ENCODE peak calls at places on chromosomes 16 and 17, in nine cellular contexts. U is GM20000, S is prostate gland, B is OCI-LY7, J is ascending aorta, X is fibroblast of the aortic adventitia, M is AG09319, H is GM12878, Y is WTC11. P is an unnamed sample.

GRCh38 chr16:65069090-65069489 is 52.8 kb downstream of the CDH11 start:
- DNase-seq in Y (no peak), U (no peak), J (no peak), M (peak; percentile 51), X (peak; percentile 88), S (no peak), H (no peak), B (no peak), P (no peak)

GRCh38 chr17:63704836-63705235 is 4.9 kb upstream of the LIMD2 start:
- DNase-seq in J (no peak), Y (no peak), H (no peak), U (no peak), B (no peak), S (no peak), X (no peak), M (no peak), P (no peak)

GRCh38 chr16:79286646-79287423 is 313.7 kb downstream of the MAF start:
- DNase-seq in J (peak; percentile 19), M (no peak), X (no peak), Y (peak; percentile 41), U (peak; percentile 31), H (peak; percentile 49), B (peak; percentile 91), S (peak; percentile 17), P (no peak)

GRCh38 chr16:20385844-20386832 is 18.4 kb downstream of the PDILT start:
- DNase-seq in J (no peak), M (peak; percentile 3), H (no peak), Y (peak; percentile 87), X (peak; percentile 54), S (peak; percentile 51), B (peak; percentile 58), U (peak; percentile 57), P (no peak)

GRCh38 chr16:89598199-89598598 is 15.2 kb upstream of the DPEP1 start:
- DNase-seq in U (no peak), M (no peak), H (no peak), Y (no peak), J (no peak), B (no peak), X (peak; percentile 37), S (no peak), P (no peak)

GRCh38 chr16:57196753-57197152 is 10.6 kb downstream of the RSPRY1 start:
- DNase-seq in X (no peak), H (no peak), Y (no peak), B (no peak), J (no peak), M (no peak), U (no peak), S (no peak), P (no peak)

GRCh38 chr16:73176577-73177013 is 128.7 kb upstream of the ZFHX3 start:
- DNase-seq in U (no peak), H (no peak), M (peak; percentile 62), X (peak; percentile 95), S (no peak), Y (no peak), B (no peak), J (no peak), P (no peak)

GRCh38 chr17:33436321-33436720 is 143.2 kb upstream of the ASIC2 start:
- DNase-seq in Y (no peak), S (no peak), M (no peak), U (no peak), J (no peak), X (peak; percentile 2), B (no peak), H (no peak), P (no peak)

GRCh38 chr17:69223809-69224208 is 4.8 kb downstream of the ABCA10 start:
- DNase-seq in X (peak; percentile 69), H (peak; percentile 33), U (peak; percentile 18), B (peak; percentile 19), J (no peak), S (no peak), Y (no peak), M (peak; percentile 48), P (no peak)

GRCh38 chr17:39538875-39539274 is 68.8 kb downstream of the NEUROD2 start:
- DNase-seq in Y (no peak), J (no peak), U (no peak), B (no peak), S (no peak), H (no peak), X (peak; percentile 47), M (no peak), P (no peak)

GRCh38 chr16:68287276-68288251 is 23.2 kb downstream of the SLC7A6OS start:
- DNase-seq in U (no peak), X (peak; percentile 90), H (no peak), M (peak; percentile 84), B (no peak), J (peak; percentile 65), S (no peak), Y (no peak), P (no peak)

DNA sequence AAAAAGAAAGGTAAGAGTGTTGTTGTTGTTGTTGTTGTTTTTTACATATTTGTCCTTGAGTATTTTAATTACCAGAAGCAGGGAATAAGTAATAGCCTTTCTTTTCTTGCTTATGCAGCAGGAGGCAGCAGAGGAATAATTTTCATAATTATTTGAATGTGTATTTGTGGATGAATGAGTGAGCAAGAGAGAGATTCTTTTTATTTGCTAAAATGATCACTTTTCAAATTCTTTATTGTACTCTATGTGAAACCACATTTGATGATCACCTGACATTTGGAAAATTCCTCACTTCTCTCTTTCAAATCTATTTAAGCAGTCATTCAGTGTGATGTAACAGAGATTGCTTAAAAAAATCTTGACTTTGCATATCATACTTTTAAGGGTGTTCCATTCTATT is 223.6 kb downstream of the BCAS3 start:
- DNase-seq in B (no peak), H (no peak), U (no peak), Y (no peak), J (no peak), M (no peak), S (no peak), X (peak; percentile 24), P (no peak)
- TF ChIP-seq CTCF in B (no peak), H (no peak), U (no peak), Y (no peak), J (no peak), M (peak; percentile 15), S (no peak), X (no peak), P (no peak)

GRCh38 chr17:49497147-49498036 is 2.3 kb downstream of the NGFR start:
- DNase-seq in M (no peak), X (no peak), H (no peak), S (peak; percentile 60), B (no peak), J (peak; percentile 55), U (no peak), Y (peak; percentile 76), P (no peak)

GRCh38 chr17:49495842-49496182 is 719 bp downstream of the NGFR start:
- DNase-seq in H (no peak), J (no peak), M (no peak), X (no peak), S (no peak), Y (peak; percentile 52), B (no peak), U (no peak), P (no peak)

GRCh38 chr17:49496866-49497146 is 1.7 kb downstream of the NGFR start:
- DNase-seq in S (no peak), H (no peak), B (no peak), Y (no peak), J (no peak), M (no peak), X (no peak), U (no peak), P (no peak)

GRCh38 chr17:49496183-49496865 is 1.2 kb downstream of the NGFR start:
- DNase-seq in S (peak; percentile 76), M (no peak), H (no peak), B (peak; percentile 65), Y (peak; percentile 90), J (no peak), U (peak; percentile 94), X (peak; percentile 37), P (peak; percentile 84)

GRCh38 chr17:49498037-49498615 is 3.0 kb downstream of the NGFR start:
- DNase-seq in X (no peak), U (no peak), M (no peak), J (no peak), B (no peak), H (no peak), Y (no peak), S (no peak), P (no peak)
- TF ChIP-seq CTCF in X (no peak), U (no peak), M (no peak), J (no peak), B (peak; percentile 32), H (no peak), Y (no peak), S (no peak), P (no peak)

GRCh38 chr17:47719411-47720152 is 13.5 kb upstream of the TBX21 start:
- DNase-seq in M (no peak), X (peak; percentile 46), U (no peak), B (no peak), S (no peak), Y (no peak), J (no peak), H (no peak), P (no peak)

GRCh38 chr17:47720196-47720595 is 12.8 kb upstream of the TBX21 start:
- DNase-seq in H (no peak), J (no peak), B (no peak), X (no peak), U (no peak), S (no peak), M (no peak), Y (no peak), P (no peak)

GRCh38 chr17:47718634-47719405 is 14.2 kb upstream of the TBX21 start:
- DNase-seq in J (no peak), U (no peak), X (no peak), H (no peak), Y (no peak), B (no peak), S (no peak), M (no peak), P (no peak)

GRCh38 chr17:47721725-47722124 is 11.3 kb upstream of the TBX21 start:
- DNase-seq in S (no peak), Y (no peak), J (no peak), H (no peak), U (no peak), X (no peak), M (no peak), B (no peak), P (no peak)

GRCh38 chr17:47720754-47721533 is 12.1 kb upstream of the TBX21 start:
- DNase-seq in H (no peak), B (no peak), Y (peak; percentile 59), X (no peak), M (no peak), U (peak; percentile 61), S (peak; percentile 14), J (no peak), P (no peak)
- TF ChIP-seq CTCF in H (no peak), B (no peak), Y (no peak), X (no peak), M (no peak), U (no peak), S (no peak), J (no peak), P (no peak)

GRCh38 chr17:67223924-67224323 is 21.1 kb downstream of the HELZ start:
- DNase-seq in J (no peak), H (no peak), Y (no peak), M (no peak), S (no peak), U (no peak), B (no peak), X (no peak), P (no peak)

GRCh38 chr17:67229109-67229991 is 15.6 kb downstream of the HELZ start:
- DNase-seq in M (no peak), J (no peak), Y (no peak), H (no peak), B (no peak), X (no peak), S (no peak), U (no peak), P (no peak)

GRCh38 chr17:67232441-67232840 is 12.6 kb downstream of the HELZ start:
- DNase-seq in S (no peak), Y (no peak), J (no peak), H (no peak), U (no peak), B (no peak), X (no peak), M (no peak), P (no peak)

GRCh38 chr17:67227488-67227887 is 17.5 kb downstream of the HELZ start:
- DNase-seq in S (no peak), J (no peak), U (no peak), X (peak; percentile 73), B (no peak), Y (no peak), M (no peak), H (no peak), P (no peak)
- TF ChIP-seq CTCF in S (no peak), J (no peak), U (no peak), X (no peak), B (no peak), Y (no peak), M (no peak), H (no peak), P (no peak)

P was measured in D721Med.